ENCODE peak calls at places on chromosomes 5 and 9, in seven cellular contexts. F, Q, P, H, N, Z and W are unnamed samples. For H3K36me3, the result is how much of the 10 kb centered on the place peaks cover.

GRCh38 chr9:133886563-133887501 is 105.3 kb downstream of the VAV2 start:
- DNase-seq in F (no peak), Q (no peak), P (no peak), H (no peak), N (no peak), Z (no peak), W (no peak)

GRCh38 chr9:134455951-134456739 is 129.9 kb downstream of the RXRA start:
- DNase-seq in F (peak), Q (peak), P (peak), H (no peak), N (peak), Z (peak), W (peak)

GRCh38 chr9:77876091-77876490 is 155.5 kb downstream of the GNAQ start:
- DNase-seq in F (no peak), Q (no peak), P (no peak), H (no peak), N (no peak), Z (no peak), W (no peak)

GRCh38 chr5:1643651-1644392 is 120.1 kb upstream of the LPCAT1 start:
- DNase-seq in F (no peak), Q (no peak), P (no peak), H (no peak), N (no peak), Z (no peak), W (no peak)

GRCh38 chr5:74562116-74562515 is 78.4 kb downstream of the ENC1 start:
- DNase-seq in F (no peak), Q (no peak), P (no peak), H (no peak), N (no peak), Z (no peak), W (no peak)

GRCh38 chr9:83920469-83920941 is 727 bp downstream of the KIF27 start:
- DNase-seq in F (peak), Q (peak), P (no peak), H (no peak), N (peak), Z (no peak), W (no peak)

GRCh38 chr5:38509185-38509584 is 47.3 kb downstream of the LIFR start:
- DNase-seq in F (no peak), Q (no peak), P (no peak), H (no peak), N (no peak), Z (no peak), W (no peak)

GRCh38 chr5:16863380-16864007 is 72.6 kb downstream of the MYO10 start:
- DNase-seq in F (no peak), Q (no peak), P (no peak), H (no peak), N (no peak), Z (no peak), W (no peak)

GRCh38 chr5:168600409-168600808 is 21.2 kb upstream of the PANK3 start:
- DNase-seq in F (no peak), Q (no peak), P (no peak), H (no peak), N (no peak), Z (no peak), W (no peak)

GRCh38 chr9:133714606-133715294 is 23.4 kb downstream of the SARDH start:
- DNase-seq in F (peak), Q (peak), P (peak), H (no peak), N (no peak), Z (no peak), W (no peak)

GRCh38 chr5:43315697-43316096 is 2.5 kb upstream of the HMGCS1 start:
- DNase-seq in F (no peak), Q (no peak), P (no peak), H (no peak), N (no peak), Z (no peak), W (no peak)

GRCh38 chr5:108975697-108976096 is 228.0 kb downstream of the FER start:
- DNase-seq in F (no peak), Q (no peak), P (no peak), H (no peak), N (no peak), Z (no peak), W (no peak)

GRCh38 chr5:60546157-60546556 is 153.8 kb downstream of the DEPDC1B start:
- DNase-seq in F (no peak), Q (peak), P (no peak), H (no peak), N (no peak), Z (no peak), W (no peak)

GRCh38 chr5:6710078-6710477 is 3.2 kb upstream of the TENT4A start:
- DNase-seq in F (no peak), Q (no peak), P (no peak), H (no peak), N (no peak), Z (no peak), W (peak)

GRCh38 chr5:73233461-73234151 is 60.6 kb downstream of the TMEM174 start:
- DNase-seq in F (peak), Q (no peak), P (no peak), H (no peak), N (no peak), Z (no peak), W (no peak)

GRCh38 chr5:73399761-73400160 is 48.8 kb downstream of the FOXD1 start:
- DNase-seq in F (no peak), Q (no peak), P (no peak), H (no peak), N (no peak), Z (no peak), W (no peak)

GRCh38 chr5:68012429-68012828 is 203.1 kb upstream of the PIK3R1 start:
- DNase-seq in F (no peak), Q (no peak), P (no peak), H (no peak), N (no peak), Z (no peak), W (no peak)

GRCh38 chr9:77899679-77900354 is 131.8 kb downstream of the GNAQ start:
- DNase-seq in F (no peak), Q (no peak), P (no peak), H (no peak), N (no peak), Z (no peak), W (peak)

GRCh38 chr9:107620801-107621200 is 131.2 kb upstream of the KLF4 start:
- DNase-seq in F (peak), Q (no peak), P (no peak), H (no peak), N (no peak), Z (no peak), W (no peak)

GRCh38 chr5:179256229-179257189 is 88.8 kb downstream of the ADAMTS2 start:
- DNase-seq in F (no peak), Q (peak), P (peak), H (no peak), N (no peak), Z (peak), W (no peak)

GRCh38 chr5:139863855-139864558 is 68.4 kb downstream of the PSD2 start:
- DNase-seq in F (peak), Q (peak), P (no peak), H (peak), N (peak), Z (peak), W (no peak)

GRCh38 chr5:110086658-110087388 is 397.1 kb downstream of the MAN2A1 start:
- DNase-seq in F (peak), Q (peak), P (no peak), H (no peak), N (no peak), Z (peak), W (peak)

GRCh38 chr5:151612689-151613427 is 21.7 kb upstream of the FAT2 start:
- DNase-seq in F (no peak), Q (no peak), P (no peak), H (no peak), N (no peak), Z (no peak), W (peak)

GRCh38 chr5:172788771-172789686 is 18.0 kb upstream of the DUSP1 start:
- DNase-seq in F (peak), Q (peak), P (peak), H (no peak), N (no peak), Z (peak), W (no peak)

GRCh38 chr5:139836469-139837208 is 41.0 kb downstream of the PSD2 start:
- DNase-seq in F (no peak), Q (peak), P (no peak), H (no peak), N (no peak), Z (no peak), W (no peak)

GRCh38 chr5:159133041-159133741 is 33.5 kb upstream of the EBF1 start:
- DNase-seq in F (no peak), Q (no peak), P (no peak), H (peak), N (no peak), Z (peak), W (peak)

GRCh38 chr5:6029811-6030271 is 348.5 kb downstream of the MED10 start:
- DNase-seq in F (no peak), Q (no peak), P (no peak), H (no peak), N (no peak), Z (no peak), W (no peak)

GRCh38 chr9:134365791-134366222 is 39.6 kb downstream of the RXRA start:
- DNase-seq in F (no peak), Q (peak), P (no peak), H (no peak), N (no peak), Z (no peak), W (no peak)

GRCh38 chr5:1265461-1266455 is 29.1 kb downstream of the TERT start:
- DNase-seq in F (no peak), Q (no peak), P (no peak), H (no peak), N (no peak), Z (no peak), W (no peak)

GRCh38 chr9:114230068-114230467 is 74.7 kb downstream of the COL27A1 start:
- DNase-seq in F (no peak), Q (no peak), P (no peak), H (no peak), N (no peak), Z (no peak), W (no peak)

GRCh38 chr9:87282477-87282991 is 215.1 kb upstream of the DAPK1 start:
- DNase-seq in F (no peak), Q (no peak), P (no peak), H (no peak), N (no peak), Z (no peak), W (no peak)

GRCh38 chr5:36276864-36277263 is 24.8 kb downstream of the RANBP3L start:
- DNase-seq in F (no peak), Q (no peak), P (no peak), H (no peak), N (no peak), Z (no peak), W (no peak)

GRCh38 chr9:73023025-73023541 is 70.2 kb upstream of the ALDH1A1 start:
- DNase-seq in F (peak), Q (peak), P (peak), H (peak), N (no peak), Z (peak), W (peak)

GRCh38 chr5:72107874-72108199 is 562 bp downstream of the MAP1B start:
- DNase-seq in F (no peak), Q (no peak), P (no peak), H (no peak), N (no peak), Z (no peak), W (no peak)

GRCh38 chr5:95810305-95811125 is 12.0 kb downstream of the GLRX start:
- DNase-seq in F (no peak), Q (no peak), P (no peak), H (no peak), N (no peak), Z (no peak), W (no peak)

GRCh38 chr5:181173420-181174342 is 26.3 kb downstream of the OR2V2 start:
- DNase-seq in F (no peak), Q (no peak), P (no peak), H (peak), N (no peak), Z (no peak), W (no peak)

GRCh38 chr5:76874088-76874581 is 24.3 kb downstream of the S100Z start:
- DNase-seq in F (no peak), Q (no peak), P (no peak), H (peak), N (peak), Z (no peak), W (no peak)
- H3K4me3 ChIP-seq in F (no peak), Q (no peak), P (no peak), H (peak), N (no peak), Z (no peak), W (no peak)

DNA sequence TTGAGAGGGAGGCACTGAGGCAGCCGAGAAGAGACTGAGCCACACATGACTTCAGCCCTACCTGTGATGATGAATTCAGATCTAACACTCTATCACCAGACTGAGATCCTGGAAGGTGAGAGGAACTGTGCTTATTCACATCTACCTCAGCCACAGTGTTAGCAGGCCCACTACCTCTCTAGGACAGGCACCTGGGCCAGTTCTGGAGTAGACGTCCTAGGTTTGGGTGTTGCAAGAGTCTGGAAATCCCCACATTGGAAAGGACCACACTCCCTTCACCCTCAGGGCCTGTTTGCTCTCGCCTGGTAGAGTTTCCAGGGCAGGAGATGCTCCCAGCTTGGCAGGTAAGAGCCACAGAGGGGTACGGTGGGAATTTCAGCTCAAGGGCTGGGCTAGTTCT is 113.8 kb upstream of the CCL21 start:
- DNase-seq in F (no peak), Q (no peak), P (no peak), H (no peak), N (no peak), Z (no peak), W (no peak)
- TF ChIP-seq CTCF in F (no peak), Q (no peak), P (no peak), H (no peak), N (no peak), Z (no peak), W (no peak)

GRCh38 chr9:136411358-136411757 is 900 bp downstream of the PMPCA start:
- DNase-seq in F (no peak), Q (no peak), P (no peak), H (no peak), N (no peak), Z (no peak), W (no peak)
- H3K36me3 ChIP-seq in F (under half), Q (under half), P (under half), H (half or more), N (under half), Z (under half), W (under half)

GRCh38 chr9:110114086-110114887 is 93.7 kb downstream of the C9orf152 start:
- DNase-seq in F (no peak), Q (no peak), P (no peak), H (no peak), N (no peak), Z (no peak), W (no peak)

GRCh38 chr9:110116543-110116885 is 91.4 kb downstream of the C9orf152 start:
- DNase-seq in F (no peak), Q (no peak), P (no peak), H (no peak), N (no peak), Z (no peak), W (no peak)

GRCh38 chr9:110115341-110115820 is 92.6 kb downstream of the C9orf152 start:
- DNase-seq in F (no peak), Q (no peak), P (no peak), H (no peak), N (no peak), Z (no peak), W (no peak)

GRCh38 chr9:110115868-110116542 is 92.0 kb downstream of the C9orf152 start:
- DNase-seq in F (no peak), Q (no peak), P (no peak), H (no peak), N (no peak), Z (no peak), W (no peak)

GRCh38 chr9:110114888-110115259 is 93.1 kb downstream of the C9orf152 start:
- DNase-seq in F (no peak), Q (no peak), P (no peak), H (no peak), N (no peak), Z (no peak), W (no peak)
- H3K4me3 ChIP-seq in F (no peak), Q (no peak), P (no peak), H (no peak), N (no peak), Z (no peak), W (no peak)

DNA sequence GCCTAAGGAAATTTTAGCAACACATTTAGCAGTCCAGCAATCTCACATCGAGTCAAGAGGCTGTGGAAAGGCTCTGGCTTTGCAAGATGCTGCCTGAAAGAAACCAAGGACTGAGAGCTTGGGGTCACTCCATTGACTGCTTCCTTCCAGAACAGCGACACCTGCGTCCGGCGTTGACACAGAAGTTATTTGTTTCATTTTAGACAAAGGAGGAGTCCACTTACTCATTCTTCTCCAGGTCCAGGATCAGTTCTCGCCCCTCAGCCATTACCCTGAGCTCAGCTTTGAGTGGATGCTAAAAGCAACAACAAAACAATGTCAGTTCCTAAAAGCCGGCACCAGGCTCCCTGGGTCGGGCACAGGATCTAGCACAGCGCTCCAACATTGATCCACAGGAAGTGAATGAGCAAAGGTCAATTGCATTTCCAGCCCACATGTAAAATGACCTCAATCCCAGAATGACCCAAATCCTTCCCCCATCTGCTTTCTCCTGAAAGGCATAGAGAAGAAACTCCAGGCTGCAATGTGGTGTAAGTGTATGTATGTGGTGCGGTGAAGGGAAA is 11.3 kb downstream of the ADAM19 start:
- DNase-seq in F (no peak), Q (no peak), P (no peak), H (no peak), N (no peak), Z (no peak), W (no peak)
- TF ChIP-seq CTCF in F (no peak), Q (no peak), P (no peak), H (peak), N (no peak), Z (no peak), W (no peak)

DNA sequence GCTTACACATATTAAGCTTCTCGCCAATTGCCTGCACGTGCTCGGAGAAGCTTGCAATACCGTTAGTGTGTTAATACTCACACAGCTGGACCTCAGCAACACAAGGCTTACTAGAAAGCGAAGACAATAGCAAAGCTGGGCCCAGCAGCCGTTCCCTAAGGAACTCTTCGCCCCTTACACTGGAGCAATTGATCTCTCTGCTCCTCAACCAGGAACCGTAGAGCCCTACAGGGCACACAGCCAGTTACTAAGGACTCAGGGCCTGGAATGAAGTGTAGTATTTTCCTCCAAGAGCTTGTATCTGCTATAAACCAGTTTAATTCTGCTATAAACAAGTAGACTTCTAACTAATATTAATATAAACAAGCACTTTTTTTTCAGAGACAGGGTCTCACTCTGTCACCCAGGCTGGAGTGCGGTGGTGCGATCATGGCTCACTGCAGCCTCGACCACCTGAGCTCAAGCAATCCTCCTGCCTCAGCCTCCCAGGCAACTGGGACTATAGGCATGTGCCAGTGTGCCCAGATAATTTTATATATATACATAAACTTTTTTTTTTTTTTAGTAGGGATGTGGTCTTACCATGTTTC is 67.0 kb upstream of the SIMC1 start:
- DNase-seq in F (no peak), Q (no peak), P (no peak), H (no peak), N (no peak), Z (no peak), W (no peak)
- H3K36me3 ChIP-seq in F (under half), Q (under half), P (under half), H (under half), N (under half), Z (under half), W (under half)

GRCh38 chr5:166883016-166883415 is 1408.4 kb upstream of the WWC1 start:
- DNase-seq in F (no peak), Q (no peak), P (no peak), H (no peak), N (no peak), Z (no peak), W (peak)
- H3K4me3 ChIP-seq in F (no peak), Q (no peak), P (no peak), H (no peak), N (no peak), Z (no peak), W (no peak)

GRCh38 chr5:150301170-150301505 is 1.6 kb downstream of the ARSI start:
- DNase-seq in F (no peak), Q (no peak), P (no peak), H (no peak), N (no peak), Z (no peak), W (no peak)

GRCh38 chr5:150303660-150304411 is 1.1 kb upstream of the ARSI start:
- DNase-seq in F (no peak), Q (peak), P (no peak), H (no peak), N (no peak), Z (no peak), W (no peak)

GRCh38 chr5:150303070-150303595 is 428 bp upstream of the ARSI start:
- DNase-seq in F (no peak), Q (no peak), P (no peak), H (no peak), N (no peak), Z (peak), W (no peak)

GRCh38 chr5:150301901-150302300 is 804 bp downstream of the ARSI start:
- DNase-seq in F (no peak), Q (no peak), P (no peak), H (no peak), N (no peak), Z (no peak), W (no peak)

DNA sequence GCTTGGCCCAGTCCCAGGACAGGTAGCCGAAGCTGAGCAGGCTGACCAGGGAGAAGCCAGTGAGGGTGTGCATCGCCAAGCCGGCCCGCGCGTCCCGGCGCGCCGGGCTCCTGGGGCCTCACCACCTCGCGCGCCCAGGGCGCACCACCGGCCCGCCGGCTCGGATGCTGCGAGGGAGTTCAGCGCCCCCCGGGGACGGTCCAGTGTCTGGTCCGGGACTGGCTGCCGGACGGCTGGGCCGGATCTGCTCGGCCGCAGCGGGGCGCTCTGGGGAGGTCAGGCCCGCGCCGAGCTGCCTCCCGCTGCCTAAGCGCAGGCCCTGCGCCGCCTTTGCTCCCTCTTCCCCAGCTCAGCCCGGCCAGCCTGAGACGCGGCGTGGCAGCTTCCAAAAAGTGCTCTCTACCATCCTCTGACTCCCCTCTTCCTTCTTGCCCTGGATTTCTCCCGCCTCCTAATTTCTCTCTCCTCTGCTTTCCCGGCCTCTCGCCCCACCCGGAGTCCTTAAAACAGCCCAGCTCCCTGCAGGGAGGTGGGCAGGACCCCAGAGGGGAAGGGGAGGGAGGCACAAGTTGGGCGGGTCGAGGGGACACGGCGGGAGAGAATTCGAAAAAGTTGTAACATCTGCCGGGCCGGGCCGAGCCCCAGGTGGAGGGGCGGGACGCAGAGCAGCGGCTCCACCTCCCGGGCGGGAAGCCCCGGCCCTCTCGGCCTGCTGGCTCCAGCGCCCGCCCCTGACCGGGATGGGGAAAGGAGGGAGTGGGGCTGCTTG is at the start of gene ARSI:
- DNase-seq in F (peak), Q (peak), P (peak), H (no peak), N (no peak), Z (no peak), W (peak)
- TF ChIP-seq CTCF in F (peak), Q (no peak), P (no peak), H (no peak), N (no peak), Z (no peak), W (peak)

GRCh38 chr9:5459289-5459829 is 9.0 kb downstream of the CD274 start:
- DNase-seq in F (no peak), Q (no peak), P (no peak), H (no peak), N (no peak), Z (no peak), W (peak)
- H3K36me3 ChIP-seq in F (under half), Q (under half), P (under half), H (under half), N (under half), Z (under half), W (under half)